ENCODE peak calls at places on chromosome 1, in four cellular contexts. R is PC-9, F is ovary, K is hepatocyte. S is an unnamed sample.
A peak's percentile ranks its signal among the peaks of the same experiment; 100 is the strongest.

GRCh38 chr1:204573563-204573925 is 57.3 kb downstream of the MDM4 start:
- DNase-seq in R (peak; percentile 9), F (no peak), K (peak; percentile 57), S (no peak)

GRCh38 chr1:157431751-157432150 is 120.6 kb downstream of the FCRL5 start:
- DNase-seq in R (no peak), F (no peak), K (no peak), S (no peak)

GRCh38 chr1:116559304-116559761 is 11.5 kb downstream of the CD58 start:
- DNase-seq in R (no peak), F (no peak), K (no peak), S (no peak)

GRCh38 chr1:15156807-15157380 is 3.3 kb downstream of the TMEM51 start:
- DNase-seq in R (no peak), F (no peak), K (no peak), S (no peak)

GRCh38 chr1:39672551-39672947 is 642 bp upstream of the NT5C1A start:
- DNase-seq in R (no peak), F (no peak), K (no peak), S (no peak)

GRCh38 chr1:8818325-8818775 is 910 bp upstream of the RERE start:
- DNase-seq in R (peak; percentile 35), F (peak; percentile 66), K (peak; percentile 63), S (no peak)

GRCh38 chr1:198316681-198317080 is 159.9 kb downstream of the NEK7 start:
- DNase-seq in R (no peak), F (no peak), K (no peak), S (no peak)

GRCh38 chr1:19615438-19615837 is 28.7 kb upstream of the NBL1 start:
- DNase-seq in R (no peak), F (no peak), K (no peak), S (no peak)

GRCh38 chr1:84961316-84961715 is 35.6 kb downstream of the MCOLN2 start:
- DNase-seq in R (no peak), F (no peak), K (no peak), S (no peak)

GRCh38 chr1:205545991-205546390 is 41.5 kb downstream of the CDK18 start:
- DNase-seq in R (no peak), F (no peak), K (no peak), S (no peak)

GRCh38 chr1:204711103-204711946 is 25.8 kb upstream of the LRRN2 start:
- DNase-seq in R (no peak), F (no peak), K (peak; percentile 26), S (no peak)

GRCh38 chr1:243798726-243799125 is 51.3 kb downstream of the AKT3 start:
- DNase-seq in R (peak; percentile 31), F (no peak), K (no peak), S (peak; percentile 79)

GRCh38 chr1:56806804-56807203 is 12.4 kb downstream of the FYB2 start:
- DNase-seq in R (no peak), F (no peak), K (no peak), S (no peak)

GRCh38 chr1:213014642-213015041 is 1.0 kb downstream of the ANGEL2 start:
- DNase-seq in R (no peak), F (peak; percentile 19), K (peak; percentile 15), S (no peak)

GRCh38 chr1:147600119-147601111 is 59.1 kb downstream of the BCL9 start:
- DNase-seq in R (no peak), F (peak; percentile 47), K (peak; percentile 57), S (no peak)

GRCh38 chr1:148166558-148167492 is 14.7 kb upstream of the NBPF11 start:
- DNase-seq in R (no peak), F (no peak), K (peak; percentile 37), S (no peak)

GRCh38 chr1:222195857-222196256 is 352.0 kb downstream of the HHIPL2 start:
- DNase-seq in R (no peak), F (no peak), K (no peak), S (no peak)

GRCh38 chr1:155648207-155649147 is 38.5 kb downstream of the MSTO1 start:
- DNase-seq in R (peak; percentile 51), F (no peak), K (peak; percentile 80), S (peak; percentile 49)

GRCh38 chr1:151989131-151989868 is 4.4 kb downstream of the S100A10 start:
- DNase-seq in R (peak; percentile 84), F (peak; percentile 59), K (peak; percentile 70), S (peak; percentile 55)

GRCh38 chr1:5834477-5835178 is 157.6 kb downstream of the NPHP4 start:
- DNase-seq in R (no peak), F (no peak), K (no peak), S (no peak)

GRCh38 chr1:187691439-187691838 is 862.7 kb downstream of the PLA2G4A start:
- DNase-seq in R (no peak), F (no peak), K (no peak), S (peak; percentile 57)

GRCh38 chr1:25875154-25875855 is at the start of gene PAQR7:
- DNase-seq in R (peak; percentile 85), F (peak; percentile 81), K (peak; percentile 92), S (no peak)

GRCh38 chr1:56355422-56355821 is 223.9 kb downstream of the PLPP3 start:
- DNase-seq in R (no peak), F (no peak), K (no peak), S (no peak)

GRCh38 chr1:1779691-1780597 is 1.7 kb upstream of the NADK start:
- DNase-seq in R (peak; percentile 60), F (peak; percentile 65), K (peak; percentile 42), S (no peak)

GRCh38 chr1:231019711-231020110 is 20.3 kb downstream of the FAM89A start:
- DNase-seq in R (no peak), F (no peak), K (no peak), S (no peak)

GRCh38 chr1:231016966-231017365 is 23.1 kb downstream of the FAM89A start:
- DNase-seq in R (no peak), F (no peak), K (no peak), S (no peak)

GRCh38 chr1:231020139-231020601 is 19.9 kb downstream of the FAM89A start:
- DNase-seq in R (no peak), F (no peak), K (no peak), S (no peak)

GRCh38 chr1:231013391-231014015 is 26.6 kb downstream of the FAM89A start:
- DNase-seq in R (no peak), F (no peak), K (no peak), S (no peak)

DNA sequence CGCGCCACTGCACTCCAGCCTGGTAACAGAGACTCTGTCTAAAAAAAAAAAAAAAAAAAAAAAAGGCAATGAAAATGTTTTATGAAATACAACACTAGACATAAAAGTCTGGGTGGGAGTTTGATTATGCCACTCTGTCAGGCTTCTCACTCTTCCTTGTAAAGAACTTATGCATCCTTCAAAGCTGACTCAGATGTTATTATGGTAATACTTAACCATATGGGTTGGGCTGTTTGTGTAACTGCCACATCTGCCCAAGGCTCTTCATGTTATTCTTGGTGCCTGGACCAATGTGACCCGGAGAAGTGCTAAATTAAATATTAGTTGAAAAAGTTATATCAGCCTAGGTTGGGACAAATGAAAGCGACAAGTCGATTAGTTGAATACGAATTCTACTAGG is 23.8 kb downstream of the FAM89A start:
- DNase-seq in R (no peak), F (no peak), K (no peak), S (no peak)
- H3K4me3 ChIP-seq in R (no peak overlapping the region), F (no peak overlapping the region), K (no peak overlapping the region), S (no peak overlapping the region)

GRCh38 chr1:92623187-92623778 is 136.6 kb upstream of the GFI1 start:
- DNase-seq in R (no peak), F (no peak), K (no peak), S (no peak)
- TF ChIP-seq CTCF in R (peak; percentile 80), F (no peak), K (peak; percentile 46), S (peak; percentile 34)

DNA sequence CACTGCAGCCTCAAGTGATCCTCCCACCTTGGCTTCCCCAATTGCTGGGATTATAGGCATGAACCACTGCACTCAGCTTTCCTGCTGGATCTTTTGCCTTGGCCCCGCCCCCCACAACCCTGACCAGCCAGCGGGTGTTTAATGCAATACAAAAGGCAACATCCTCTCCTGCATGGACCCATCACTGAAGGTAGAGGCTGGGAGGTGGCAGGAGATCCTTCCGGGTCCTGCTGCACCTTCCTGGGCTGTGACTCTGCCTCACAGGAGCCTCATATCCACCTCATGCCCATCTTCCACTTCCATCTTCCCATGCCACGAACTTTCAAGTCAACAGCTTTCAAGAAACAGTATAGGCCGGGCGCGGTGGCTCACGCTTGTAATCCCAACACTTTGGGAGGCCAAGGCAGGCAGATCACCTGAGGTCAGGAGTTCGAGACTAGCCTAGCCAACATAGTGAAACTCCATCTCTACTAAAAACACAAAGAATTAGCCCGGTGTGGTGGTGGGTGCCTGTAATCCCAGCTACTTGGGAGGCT is 11.7 kb upstream of the WNT9A start:
- DNase-seq in R (no peak), F (no peak), K (no peak), S (no peak)
- H3K27me3 ChIP-seq in R (peaks cover 22% of the 10 kb centered on the region), F (no peaks in the 10 kb centered on the region), K (peaks cover 6% of the 10 kb centered on the region), S (no peaks in the 10 kb centered on the region)

GRCh38 chr1:20685099-20685662 is 24.0 kb upstream of the DDOST start:
- DNase-seq in R (no peak), F (peak; percentile 40), K (no peak), S (no peak)

GRCh38 chr1:20684651-20685050 is 23.5 kb upstream of the DDOST start:
- DNase-seq in R (no peak), F (no peak), K (no peak), S (no peak)

GRCh38 chr1:20682571-20683236 is 21.5 kb upstream of the DDOST start:
- DNase-seq in R (no peak), F (no peak), K (no peak), S (no peak)

GRCh38 chr1:20684050-20684620 is 23.0 kb upstream of the DDOST start:
- DNase-seq in R (no peak), F (no peak), K (no peak), S (no peak)

DNA sequence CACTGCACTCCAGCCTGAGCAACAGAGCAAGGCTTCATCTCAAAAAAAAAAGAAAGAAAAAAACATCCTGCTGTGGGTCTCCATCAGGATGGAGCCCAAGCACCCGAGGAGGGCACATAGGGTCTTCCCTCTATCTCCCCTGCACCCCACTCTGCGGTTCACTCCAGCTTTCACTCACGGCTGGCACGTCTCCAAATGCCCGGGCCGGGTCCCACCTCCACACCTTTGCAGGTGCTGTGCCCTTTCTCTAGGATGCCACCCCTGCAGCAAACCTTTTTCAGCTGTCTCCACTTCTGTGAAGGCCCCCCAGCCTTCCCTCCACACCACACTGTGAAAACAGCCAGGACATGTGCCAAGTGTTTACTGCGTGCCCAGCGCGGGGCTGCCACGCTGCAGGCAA is 22.4 kb upstream of the DDOST start:
- DNase-seq in R (no peak), F (no peak), K (no peak), S (no peak)
- H3K4me3 ChIP-seq in R (no peak overlapping the region), F (no peak overlapping the region), K (no peak overlapping the region), S (no peak overlapping the region)

GRCh38 chr1:161081151-161081405 is 8.3 kb downstream of the NECTIN4 start:
- DNase-seq in R (no peak), F (no peak), K (no peak), S (no peak)

GRCh38 chr1:161077426-161077825 is 7.7 kb upstream of the ARHGAP30 start:
- DNase-seq in R (no peak), F (no peak), K (no peak), S (no peak)

GRCh38 chr1:161080391-161081150 is 8.8 kb downstream of the NECTIN4 start:
- DNase-seq in R (no peak), F (no peak), K (no peak), S (no peak)

GRCh38 chr1:161081519-161081918 is 7.8 kb downstream of the NECTIN4 start:
- DNase-seq in R (no peak), F (no peak), K (no peak), S (no peak)

GRCh38 chr1:161079436-161080110 is 9.8 kb downstream of the NECTIN4 start:
- DNase-seq in R (no peak), F (no peak), K (no peak), S (no peak)
- TF ChIP-seq CTCF in R (no peak), F (no peak), K (no peak), S (no peak)

S was measured in BJ.